ENCODE peak calls at places on chromosomes 2 and 18, in four cellular contexts. W is retina, F is OCI-LY7, V is activated gamma-delta T cell. O is an unnamed sample.

GRCh38 chr2:165462433-165462832 is 7.1 kb upstream of the CSRNP3 start:
- DNase-seq in W (peak; percentile 62), F (no peak), V (no peak), O (no peak)

GRCh38 chr2:44560352-44560751 is 198.6 kb downstream of the CAMKMT start:
- DNase-seq in W (no peak), F (no peak), V (no peak), O (no peak)

GRCh38 chr18:56200381-56200831 is 438.0 kb downstream of the TXNL1 start:
- DNase-seq in W (no peak), F (no peak), V (no peak), O (no peak)

GRCh38 chr18:38545071-38545470 is 979.5 kb upstream of the CELF4 start:
- DNase-seq in W (no peak), F (no peak), V (no peak), O (no peak)

GRCh38 chr2:197515277-197515797 is 529 bp upstream of the MOB4 start:
- DNase-seq in W (no peak), F (peak; percentile 89), V (no peak), O (no peak)

GRCh38 chr2:73896362-73897239 is 3.8 kb downstream of the ACTG2 start:
- DNase-seq in W (no peak), F (no peak), V (no peak), O (no peak)

GRCh38 chr2:127810156-127810636 is 775 bp downstream of the WDR33 start:
- DNase-seq in W (no peak), F (no peak), V (no peak), O (no peak)

GRCh38 chr2:20543579-20543887 is 96.7 kb downstream of the RHOB start:
- DNase-seq in W (peak; percentile 78), F (no peak), V (no peak), O (no peak)

GRCh38 chr2:112811841-112812306 is 24.7 kb downstream of the IL1B start:
- DNase-seq in W (no peak), F (no peak), V (no peak), O (no peak)

GRCh38 chr2:159137511-159138101 is 148.9 kb downstream of the WDSUB1 start:
- DNase-seq in W (peak; percentile 11), F (no peak), V (no peak), O (no peak)

GRCh38 chr2:59583173-59583765 is 970.2 kb downstream of the BCL11A start:
- DNase-seq in W (no peak), F (peak; percentile 3), V (no peak), O (no peak)

GRCh38 chr2:11829947-11830707 is 83.7 kb downstream of the LPIN1 start:
- DNase-seq in W (no peak), F (peak; percentile 83), V (no peak), O (peak; percentile 79)

GRCh38 chr2:109470121-109470921 is 143.4 kb downstream of the SEPTIN10 start:
- DNase-seq in W (no peak), F (peak; percentile 3), V (no peak), O (no peak)